ENCODE peak calls at places on chromosomes 5 and 9, in five cellular contexts. One of them, this sample, is unnamed.

GRCh38 chr5:95870105-95870672 is 47.7 kb upstream of the GLRX start:
- DNase-seq in body of pancreas: no peak
- DNase-seq in brain microvascular endothelial cell: peak
- DNase-seq in small intestine: no peak
- DNase-seq in AG04450: no peak
- DNase-seq in this sample: no peak

GRCh38 chr9:14014744-14015143 is 299.2 kb downstream of the NFIB start:
- DNase-seq in body of pancreas: no peak
- DNase-seq in brain microvascular endothelial cell: no peak
- DNase-seq in small intestine: no peak
- DNase-seq in AG04450: no peak
- DNase-seq in this sample: no peak

GRCh38 chr9:130186839-130187522 is 14.8 kb downstream of the NCS1 start:
- DNase-seq in body of pancreas: peak
- DNase-seq in brain microvascular endothelial cell: no peak
- DNase-seq in small intestine: peak
- DNase-seq in AG04450: no peak
- DNase-seq in this sample: no peak

GRCh38 chr5:3365501-3366215 is 230.0 kb upstream of the IRX1 start:
- DNase-seq in body of pancreas: no peak
- DNase-seq in brain microvascular endothelial cell: no peak
- DNase-seq in small intestine: no peak
- DNase-seq in AG04450: no peak
- DNase-seq in this sample: no peak

GRCh38 chr9:81146684-81147337 is 542.5 kb downstream of the TLE1 start:
- DNase-seq in body of pancreas: no peak
- DNase-seq in brain microvascular endothelial cell: no peak
- DNase-seq in small intestine: no peak
- DNase-seq in AG04450: no peak
- DNase-seq in this sample: peak

GRCh38 chr5:74516217-74516636 is 124.3 kb downstream of the ENC1 start:
- DNase-seq in body of pancreas: no peak
- DNase-seq in brain microvascular endothelial cell: peak
- DNase-seq in small intestine: no peak
- DNase-seq in AG04450: no peak
- DNase-seq in this sample: no peak

GRCh38 chr5:134247411-134247810 is 21.5 kb upstream of the PPP2CA start:
- DNase-seq in body of pancreas: no peak
- DNase-seq in brain microvascular endothelial cell: peak
- DNase-seq in small intestine: no peak
- DNase-seq in AG04450: peak
- DNase-seq in this sample: no peak

GRCh38 chr5:109688647-109688998 is 1.1 kb upstream of the MAN2A1 start:
- DNase-seq in body of pancreas: peak
- DNase-seq in brain microvascular endothelial cell: no peak
- DNase-seq in small intestine: peak
- DNase-seq in AG04450: no peak
- DNase-seq in this sample: no peak

GRCh38 chr5:134240421-134240962 is 14.6 kb upstream of the PPP2CA start:
- DNase-seq in body of pancreas: peak
- DNase-seq in brain microvascular endothelial cell: peak
- DNase-seq in small intestine: no peak
- DNase-seq in AG04450: peak
- DNase-seq in this sample: no peak

GRCh38 chr5:127925916-127926315 is 157.7 kb upstream of the SLC12A2 start:
- DNase-seq in body of pancreas: peak
- DNase-seq in brain microvascular endothelial cell: no peak
- DNase-seq in small intestine: peak
- DNase-seq in AG04450: no peak
- DNase-seq in this sample: no peak

GRCh38 chr9:90995516-90995915 is 193.9 kb downstream of the SYK start:
- DNase-seq in body of pancreas: no peak
- DNase-seq in brain microvascular endothelial cell: no peak
- DNase-seq in small intestine: no peak
- DNase-seq in AG04450: no peak
- DNase-seq in this sample: no peak

GRCh38 chr9:117145081-117145480 is 269.8 kb downstream of the ASTN2 start:
- DNase-seq in body of pancreas: no peak
- DNase-seq in brain microvascular endothelial cell: no peak
- DNase-seq in small intestine: no peak
- DNase-seq in AG04450: no peak
- DNase-seq in this sample: no peak

GRCh38 chr5:177471610-177472356 is 1.7 kb downstream of the DBN1 start:
- DNase-seq in body of pancreas: no peak
- DNase-seq in brain microvascular endothelial cell: peak
- DNase-seq in small intestine: no peak
- DNase-seq in AG04450: no peak
- DNase-seq in this sample: no peak

GRCh38 chr9:130685104-130685503 is 8.5 kb upstream of the EXOSC2 start:
- DNase-seq in body of pancreas: no peak
- DNase-seq in brain microvascular endothelial cell: no peak
- DNase-seq in small intestine: no peak
- DNase-seq in AG04450: no peak
- DNase-seq in this sample: no peak

GRCh38 chr5:172496671-172497371 is 42.5 kb upstream of the SH3PXD2B start:
- DNase-seq in body of pancreas: no peak
- DNase-seq in brain microvascular endothelial cell: peak
- DNase-seq in small intestine: no peak
- DNase-seq in AG04450: no peak
- DNase-seq in this sample: no peak

GRCh38 chr5:74248576-74248975 is 392.0 kb downstream of the ENC1 start:
- DNase-seq in body of pancreas: no peak
- DNase-seq in brain microvascular endothelial cell: no peak
- DNase-seq in small intestine: no peak
- DNase-seq in AG04450: no peak
- DNase-seq in this sample: no peak

GRCh38 chr9:93256878-93257807 is 73.2 kb downstream of the WNK2 start:
- DNase-seq in body of pancreas: peak
- DNase-seq in brain microvascular endothelial cell: no peak
- DNase-seq in small intestine: no peak
- DNase-seq in AG04450: no peak
- DNase-seq in this sample: no peak

GRCh38 chr5:135434591-135435466 is 12.3 kb downstream of the DCANP1 start:
- DNase-seq in body of pancreas: no peak
- DNase-seq in brain microvascular endothelial cell: no peak
- DNase-seq in small intestine: no peak
- DNase-seq in AG04450: no peak
- DNase-seq in this sample: no peak

GRCh38 chr5:157959355-157959754 is 100.4 kb upstream of the CLINT1 start:
- DNase-seq in body of pancreas: no peak
- DNase-seq in brain microvascular endothelial cell: no peak
- DNase-seq in small intestine: no peak
- DNase-seq in AG04450: no peak
- DNase-seq in this sample: no peak

GRCh38 chr9:130039504-130040147 is 3.4 kb downstream of the FNBP1 start:
- DNase-seq in body of pancreas: no peak
- DNase-seq in brain microvascular endothelial cell: no peak
- DNase-seq in small intestine: no peak
- DNase-seq in AG04450: no peak
- DNase-seq in this sample: no peak

GRCh38 chr9:115691686-115692085 is 461.9 kb upstream of the PAPPA start:
- DNase-seq in body of pancreas: no peak
- DNase-seq in brain microvascular endothelial cell: no peak
- DNase-seq in small intestine: no peak
- DNase-seq in AG04450: peak
- DNase-seq in this sample: no peak

GRCh38 chr5:167982-168660 is 23.2 kb upstream of the LRRC14B start:
- DNase-seq in body of pancreas: no peak
- DNase-seq in brain microvascular endothelial cell: peak
- DNase-seq in small intestine: no peak
- DNase-seq in AG04450: peak
- DNase-seq in this sample: no peak

GRCh38 chr9:99824378-99825157 is 2.9 kb downstream of the NR4A3 start:
- DNase-seq in body of pancreas: no peak
- DNase-seq in brain microvascular endothelial cell: peak
- DNase-seq in small intestine: peak
- DNase-seq in AG04450: no peak
- DNase-seq in this sample: no peak

GRCh38 chr5:8981496-8981895 is 564.4 kb downstream of the SEMA5A start:
- DNase-seq in body of pancreas: no peak
- DNase-seq in brain microvascular endothelial cell: peak
- DNase-seq in small intestine: no peak
- DNase-seq in AG04450: peak
- DNase-seq in this sample: peak

GRCh38 chr9:134474058-134474370 is 147.8 kb downstream of the RXRA start:
- DNase-seq in body of pancreas: no peak
- DNase-seq in brain microvascular endothelial cell: peak
- DNase-seq in small intestine: no peak
- DNase-seq in AG04450: no peak
- DNase-seq in this sample: no peak

GRCh38 chr5:16619136-16619535 is 2.3 kb upstream of the RETREG1 start:
- DNase-seq in body of pancreas: no peak
- DNase-seq in brain microvascular endothelial cell: no peak
- DNase-seq in small intestine: no peak
- DNase-seq in AG04450: no peak
- DNase-seq in this sample: no peak

GRCh38 chr9:14205463-14205862 is 108.5 kb downstream of the NFIB start:
- DNase-seq in body of pancreas: no peak
- DNase-seq in brain microvascular endothelial cell: peak
- DNase-seq in small intestine: no peak
- DNase-seq in AG04450: peak
- DNase-seq in this sample: peak

GRCh38 chr5:37519807-37520206 is 140.7 kb downstream of the WDR70 start:
- DNase-seq in body of pancreas: no peak
- DNase-seq in brain microvascular endothelial cell: no peak
- DNase-seq in small intestine: no peak
- DNase-seq in AG04450: no peak
- DNase-seq in this sample: no peak

GRCh38 chr5:22846686-22847085 is 6.5 kb downstream of the CDH12 start:
- DNase-seq in body of pancreas: no peak
- DNase-seq in brain microvascular endothelial cell: no peak
- DNase-seq in small intestine: no peak
- DNase-seq in AG04450: no peak
- DNase-seq in this sample: no peak

GRCh38 chr9:126335837-126336236 is 9.2 kb downstream of the MVB12B start:
- DNase-seq in body of pancreas: no peak
- DNase-seq in brain microvascular endothelial cell: no peak
- DNase-seq in small intestine: no peak
- DNase-seq in AG04450: no peak
- DNase-seq in this sample: no peak

GRCh38 chr9:96206156-96206751 is 95.7 kb downstream of the HSD17B3 start:
- DNase-seq in body of pancreas: no peak
- DNase-seq in brain microvascular endothelial cell: no peak
- DNase-seq in small intestine: no peak
- DNase-seq in AG04450: no peak
- DNase-seq in this sample: no peak
- H3K27ac ChIP-seq in body of pancreas: no peak
- H3K27ac ChIP-seq in brain microvascular endothelial cell: no peak
- H3K27ac ChIP-seq in small intestine: no peak
- H3K27ac ChIP-seq in AG04450: no peak
- H3K27ac ChIP-seq in this sample: no peak

GRCh38 chr5:148880197-148880596 is 53.8 kb downstream of the ADRB2 start:
- DNase-seq in body of pancreas: no peak
- DNase-seq in brain microvascular endothelial cell: no peak
- DNase-seq in small intestine: no peak
- DNase-seq in AG04450: no peak
- DNase-seq in this sample: no peak
- H3K27ac ChIP-seq in body of pancreas: no peak
- H3K27ac ChIP-seq in brain microvascular endothelial cell: no peak
- H3K27ac ChIP-seq in small intestine: no peak
- H3K27ac ChIP-seq in AG04450: no peak
- H3K27ac ChIP-seq in this sample: no peak

GRCh38 chr5:123755587-123756324 is 243.8 kb downstream of the CSNK1G3 start:
- DNase-seq in body of pancreas: no peak
- DNase-seq in brain microvascular endothelial cell: peak
- DNase-seq in small intestine: no peak
- DNase-seq in AG04450: peak
- DNase-seq in this sample: no peak

GRCh38 chr5:123752576-123752975 is 240.6 kb downstream of the CSNK1G3 start:
- DNase-seq in body of pancreas: no peak
- DNase-seq in brain microvascular endothelial cell: peak
- DNase-seq in small intestine: no peak
- DNase-seq in AG04450: peak
- DNase-seq in this sample: no peak

GRCh38 chr5:123754903-123755302 is 242.9 kb downstream of the CSNK1G3 start:
- DNase-seq in body of pancreas: no peak
- DNase-seq in brain microvascular endothelial cell: peak
- DNase-seq in small intestine: no peak
- DNase-seq in AG04450: no peak
- DNase-seq in this sample: no peak

GRCh38 chr5:123753349-123754166 is 241.6 kb downstream of the CSNK1G3 start:
- DNase-seq in body of pancreas: no peak
- DNase-seq in brain microvascular endothelial cell: no peak
- DNase-seq in small intestine: no peak
- DNase-seq in AG04450: no peak
- DNase-seq in this sample: no peak

DNA sequence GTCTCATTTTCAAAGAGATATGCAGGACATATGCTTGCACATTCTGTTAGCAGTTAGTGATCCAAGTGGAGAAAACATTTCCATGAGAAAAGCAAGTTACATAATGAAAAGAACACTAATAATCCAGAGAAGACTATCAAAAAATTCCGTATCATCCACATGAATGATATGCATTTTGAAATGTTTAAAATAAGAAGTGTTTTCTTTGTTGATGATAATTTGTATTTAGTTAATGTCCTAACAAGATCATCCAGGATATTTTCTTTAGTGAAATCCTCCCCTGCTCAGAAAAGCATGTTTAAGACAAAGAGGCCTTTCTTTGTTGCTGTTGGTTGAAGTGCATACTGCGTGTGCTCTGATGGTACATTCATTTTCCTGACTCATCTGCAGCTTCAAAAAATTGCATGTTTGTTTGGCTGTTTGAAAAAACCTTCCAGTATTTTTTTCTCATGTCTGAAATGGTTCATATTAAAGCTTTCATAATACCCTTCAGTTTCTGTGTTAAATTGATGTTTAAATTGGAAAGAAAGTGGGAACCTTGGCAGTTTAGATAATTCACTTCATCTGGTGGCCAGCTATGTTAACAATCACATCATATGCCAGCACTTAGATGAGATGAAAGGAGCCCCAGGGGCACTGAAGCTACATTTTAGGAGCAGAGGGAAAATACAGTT is 242.3 kb downstream of the CSNK1G3 start:
- DNase-seq in body of pancreas: no peak
- DNase-seq in brain microvascular endothelial cell: peak
- DNase-seq in small intestine: no peak
- DNase-seq in AG04450: no peak
- DNase-seq in this sample: no peak
- H3K27ac ChIP-seq in body of pancreas: no peak
- H3K27ac ChIP-seq in brain microvascular endothelial cell: peak
- H3K27ac ChIP-seq in small intestine: no peak
- H3K27ac ChIP-seq in AG04450: no peak
- H3K27ac ChIP-seq in this sample: peak

GRCh38 chr5:57298985-57299491 is 125.2 kb downstream of the GPBP1 start:
- DNase-seq in body of pancreas: peak
- DNase-seq in brain microvascular endothelial cell: peak
- DNase-seq in small intestine: peak
- DNase-seq in AG04450: peak
- DNase-seq in this sample: peak

GRCh38 chr5:57299945-57300344 is 126.1 kb downstream of the GPBP1 start:
- DNase-seq in body of pancreas: no peak
- DNase-seq in brain microvascular endothelial cell: no peak
- DNase-seq in small intestine: no peak
- DNase-seq in AG04450: no peak
- DNase-seq in this sample: no peak

GRCh38 chr5:57302164-57302563 is 128.3 kb downstream of the GPBP1 start:
- DNase-seq in body of pancreas: no peak
- DNase-seq in brain microvascular endothelial cell: peak
- DNase-seq in small intestine: peak
- DNase-seq in AG04450: no peak
- DNase-seq in this sample: peak

GRCh38 chr5:57302643-57303042 is 128.8 kb downstream of the GPBP1 start:
- DNase-seq in body of pancreas: no peak
- DNase-seq in brain microvascular endothelial cell: peak
- DNase-seq in small intestine: no peak
- DNase-seq in AG04450: no peak
- DNase-seq in this sample: no peak

GRCh38 chr5:57298295-57298984 is 124.6 kb downstream of the GPBP1 start:
- DNase-seq in body of pancreas: peak
- DNase-seq in brain microvascular endothelial cell: peak
- DNase-seq in small intestine: peak
- DNase-seq in AG04450: peak
- DNase-seq in this sample: peak
- H3K27ac ChIP-seq in body of pancreas: no peak
- H3K27ac ChIP-seq in brain microvascular endothelial cell: peak
- H3K27ac ChIP-seq in small intestine: peak
- H3K27ac ChIP-seq in AG04450: no peak
- H3K27ac ChIP-seq in this sample: no peak

This sample was measured in epithelial cell of prostate.